ENCODE peak calls at places on chromosomes 7 and 10, in nine cellular contexts. S, X, I, H, F, O, B, K and M are unnamed samples. For H3K36me3, the result is how much of the 10 kb centered on the place peaks cover.

GRCh38 chr7:91685544-91685943 is 195.0 kb downstream of the MTERF1 start:
- DNase-seq in S (no peak), X (no peak), I (peak), H (no peak), F (no peak), O (no peak), B (no peak), K (no peak), M (no peak)

GRCh38 chr7:157461805-157462771 is 125.3 kb downstream of the DNAJB6 start:
- DNase-seq in S (no peak), X (no peak), I (no peak), H (no peak), F (no peak), O (no peak), B (no peak), K (no peak), M (no peak)

GRCh38 chr10:129766611-129767550 is 197.2 kb downstream of the EBF3 start:
- DNase-seq in S (no peak), X (peak), I (no peak), H (peak), F (no peak), O (no peak), B (no peak), K (no peak), M (no peak)

GRCh38 chr10:97335188-97335619 is 675 bp upstream of the FRAT2 start:
- DNase-seq in S (no peak), X (peak), I (no peak), H (no peak), F (no peak), O (no peak), B (no peak), K (no peak), M (no peak)

GRCh38 chr7:145919712-145920111 is 196.9 kb upstream of the CNTNAP2 start:
- DNase-seq in S (no peak), X (no peak), I (no peak), H (no peak), F (no peak), O (no peak), B (no peak), K (no peak), M (no peak)

GRCh38 chr10:62025901-62026879 is 124.7 kb downstream of the ARID5B start:
- DNase-seq in S (no peak), X (no peak), I (no peak), H (no peak), F (no peak), O (no peak), B (no peak), K (no peak), M (no peak)

GRCh38 chr10:45420453-45421192 is 46.6 kb downstream of the ALOX5 start:
- DNase-seq in S (peak), X (peak), I (no peak), H (peak), F (peak), O (peak), B (peak), K (peak), M (peak)

GRCh38 chr10:110903280-110904278 is 15.4 kb downstream of the BBIP1 start:
- DNase-seq in S (no peak), X (no peak), I (no peak), H (no peak), F (no peak), O (no peak), B (no peak), K (no peak), M (no peak)

GRCh38 chr7:67423058-67423457 is 426.4 kb downstream of the TYW1 start:
- DNase-seq in S (no peak), X (no peak), I (no peak), H (no peak), F (no peak), O (no peak), B (no peak), K (no peak), M (no peak)

GRCh38 chr7:29115130-29115529 is 31.2 kb downstream of the CPVL start:
- DNase-seq in S (no peak), X (no peak), I (no peak), H (no peak), F (no peak), O (no peak), B (no peak), K (no peak), M (no peak)

GRCh38 chr7:111954474-111955311 is 251.5 kb downstream of the DOCK4 start:
- DNase-seq in S (no peak), X (no peak), I (no peak), H (no peak), F (peak), O (no peak), B (peak), K (no peak), M (no peak)

GRCh38 chr7:155874411-155874810 is 62.1 kb upstream of the SHH start:
- DNase-seq in S (no peak), X (no peak), I (no peak), H (no peak), F (no peak), O (no peak), B (no peak), K (no peak), M (no peak)

GRCh38 chr7:129468087-129468486 is 33.9 kb downstream of the STRIP2 start:
- DNase-seq in S (no peak), X (no peak), I (peak), H (no peak), F (no peak), O (no peak), B (no peak), K (no peak), M (no peak)

GRCh38 chr7:155348806-155349205 is 51.1 kb downstream of the INSIG1 start:
- DNase-seq in S (no peak), X (peak), I (no peak), H (no peak), F (no peak), O (no peak), B (no peak), K (no peak), M (no peak)

GRCh38 chr10:50936335-50936734 is 50.9 kb upstream of the A1CF start:
- DNase-seq in S (no peak), X (no peak), I (no peak), H (no peak), F (no peak), O (no peak), B (no peak), K (no peak), M (no peak)

GRCh38 chr10:123741146-123741545 is 75.0 kb downstream of the GPR26 start:
- DNase-seq in S (no peak), X (no peak), I (no peak), H (no peak), F (no peak), O (no peak), B (no peak), K (no peak), M (no peak)

GRCh38 chr10:69268761-69269416 is 9.4 kb upstream of the HK1 start:
- DNase-seq in S (no peak), X (no peak), I (no peak), H (no peak), F (no peak), O (no peak), B (no peak), K (no peak), M (no peak)

GRCh38 chr10:63752318-63752717 is 231.1 kb downstream of the REEP3 start:
- DNase-seq in S (no peak), X (no peak), I (no peak), H (no peak), F (no peak), O (no peak), B (no peak), K (no peak), M (no peak)

GRCh38 chr7:47901542-47901941 is 46.7 kb downstream of the PKD1L1 start:
- DNase-seq in S (no peak), X (no peak), I (peak), H (no peak), F (no peak), O (no peak), B (no peak), K (no peak), M (no peak)

GRCh38 chr10:60627778-60628773 is 150.2 kb upstream of the CDK1 start:
- DNase-seq in S (no peak), X (no peak), I (no peak), H (no peak), F (no peak), O (no peak), B (no peak), K (no peak), M (no peak)

GRCh38 chr10:133189256-133189655 is 29.2 kb downstream of the KNDC1 start:
- DNase-seq in S (no peak), X (no peak), I (no peak), H (no peak), F (no peak), O (no peak), B (no peak), K (no peak), M (no peak)

DNA sequence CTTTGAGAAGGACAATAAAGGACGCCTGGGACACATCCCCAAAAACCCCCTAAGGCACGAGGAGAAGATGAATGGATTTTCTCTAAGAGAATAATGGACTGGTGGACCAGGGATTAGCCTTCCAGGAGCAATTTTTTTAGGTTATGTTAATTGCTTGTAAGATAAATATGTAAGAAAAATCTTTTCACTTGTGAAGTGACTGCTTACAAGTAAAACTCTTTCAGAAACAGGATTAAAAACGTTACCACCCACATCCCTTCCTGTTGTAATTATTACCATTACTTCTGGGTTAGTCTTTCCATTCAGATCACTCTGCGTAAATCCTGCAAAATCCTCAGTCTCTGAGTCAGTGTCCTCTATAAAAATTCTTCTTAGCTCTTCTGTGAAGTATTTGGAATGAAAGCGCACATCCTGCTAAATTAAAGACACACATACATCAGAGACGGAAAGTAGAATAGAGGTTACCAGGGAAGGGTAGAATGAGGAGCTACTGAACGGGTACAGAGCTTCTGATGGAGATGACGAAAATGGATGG is 34.3 kb downstream of the CDCA7L start:
- DNase-seq in S (no peak), X (no peak), I (no peak), H (no peak), F (no peak), O (no peak), B (no peak), K (no peak), M (no peak)
- H3K36me3 ChIP-seq in S (under half), X (under half), I (under half), H (under half), F (under half), O (under half), B (under half), K (under half), M (under half)

GRCh38 chr10:42593284-42593683 is 45.1 kb downstream of the ZNF33B start:
- DNase-seq in S (no peak), X (no peak), I (no peak), H (no peak), F (peak), O (no peak), B (no peak), K (no peak), M (no peak)
- H3K36me3 ChIP-seq in S (under half), X (under half), I (under half), H (half or more), F (under half), O (under half), B (under half), K (under half), M (under half)

DNA sequence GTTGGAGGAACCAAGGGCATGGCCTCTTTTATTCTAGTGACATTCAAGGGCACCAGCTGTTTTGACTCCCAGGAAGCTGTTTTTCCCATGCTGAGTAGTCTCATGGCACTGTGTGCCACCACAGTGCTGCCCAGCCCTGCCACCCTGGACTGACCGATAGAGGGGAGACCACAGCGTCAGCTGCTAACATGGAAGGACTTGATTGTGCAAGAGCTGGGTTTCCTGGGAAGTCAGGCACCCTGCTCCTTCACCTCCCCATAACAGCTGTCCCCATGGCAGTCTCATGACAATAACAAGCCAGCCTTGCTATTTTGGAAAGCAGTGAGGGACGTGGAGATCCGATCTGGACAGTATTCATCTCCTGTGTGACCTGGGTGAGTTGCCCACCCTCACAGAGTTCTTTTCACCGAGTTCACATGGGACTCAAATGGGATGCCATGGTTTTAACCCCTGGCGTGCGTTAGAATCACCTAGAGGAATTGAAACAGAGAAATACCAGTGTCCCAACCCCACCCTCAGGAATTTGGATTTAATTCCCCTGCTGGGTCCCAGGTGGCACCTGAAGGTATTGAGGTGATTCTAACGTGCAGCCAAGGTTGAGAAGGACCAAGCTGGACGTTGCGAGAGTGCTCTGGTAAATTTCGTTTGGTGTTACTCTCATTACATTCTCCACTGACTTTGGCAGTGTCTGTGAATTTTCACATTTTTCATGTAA is 174.8 kb downstream of the CELF2 start:
- DNase-seq in S (no peak), X (no peak), I (no peak), H (peak), F (no peak), O (no peak), B (peak), K (no peak), M (no peak)
- H3K36me3 ChIP-seq in S (under half), X (under half), I (under half), H (under half), F (under half), O (under half), B (under half), K (under half), M (under half)

GRCh38 chr10:99422697-99423096 is 7.7 kb downstream of the GOT1 start:
- DNase-seq in S (no peak), X (no peak), I (no peak), H (no peak), F (no peak), O (no peak), B (no peak), K (no peak), M (no peak)

GRCh38 chr10:99419688-99420087 is 10.7 kb downstream of the GOT1 start:
- DNase-seq in S (no peak), X (no peak), I (no peak), H (no peak), F (no peak), O (no peak), B (no peak), K (no peak), M (no peak)

GRCh38 chr10:99418910-99419624 is 11.4 kb downstream of the GOT1 start:
- DNase-seq in S (no peak), X (no peak), I (no peak), H (no peak), F (no peak), O (no peak), B (no peak), K (no peak), M (no peak)

GRCh38 chr10:99425204-99425603 is 5.2 kb downstream of the GOT1 start:
- DNase-seq in S (no peak), X (no peak), I (no peak), H (no peak), F (no peak), O (no peak), B (no peak), K (no peak), M (no peak)

DNA sequence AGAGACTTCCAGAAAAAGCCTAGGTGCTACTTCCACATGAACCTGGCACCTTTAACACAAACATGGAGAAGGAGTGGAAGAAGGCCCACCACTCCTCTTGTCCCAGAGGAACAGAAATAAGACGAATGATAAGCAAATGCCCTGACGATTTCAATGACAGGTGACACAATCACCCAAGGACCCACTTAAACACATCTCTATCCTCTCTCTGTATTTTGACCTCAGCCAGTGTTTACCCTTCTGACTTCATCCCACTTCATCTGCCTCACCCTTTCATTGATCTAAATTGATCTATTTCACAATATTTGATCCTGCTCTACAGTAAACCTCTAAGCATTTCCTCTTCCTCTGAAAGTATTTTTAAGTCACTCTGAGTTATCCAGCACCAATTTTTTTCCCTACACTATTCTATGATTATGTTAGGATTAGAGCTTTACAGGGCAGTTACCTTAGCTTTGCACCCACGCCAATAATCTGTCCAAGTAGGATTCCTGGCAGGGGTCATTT is 9.1 kb downstream of the GOT1 start:
- DNase-seq in S (no peak), X (no peak), I (no peak), H (no peak), F (no peak), O (no peak), B (no peak), K (no peak), M (no peak)
- H3K36me3 ChIP-seq in S (under half), X (under half), I (under half), H (under half), F (under half), O (under half), B (under half), K (under half), M (under half)

GRCh38 chr7:141349804-141350203 is 201.4 kb upstream of the AGK start:
- DNase-seq in S (no peak), X (no peak), I (no peak), H (no peak), F (no peak), O (no peak), B (no peak), K (no peak), M (no peak)
- H3K36me3 ChIP-seq in S (under half), X (under half), I (under half), H (under half), F (under half), O (under half), B (under half), K (under half), M (under half)

GRCh38 chr10:113882240-113882639 is 27.8 kb downstream of the NHLRC2 start:
- DNase-seq in S (no peak), X (no peak), I (no peak), H (no peak), F (no peak), O (no peak), B (no peak), K (no peak), M (no peak)
- H3K36me3 ChIP-seq in S (under half), X (under half), I (under half), H (under half), F (under half), O (under half), B (under half), K (under half), M (under half)

DNA sequence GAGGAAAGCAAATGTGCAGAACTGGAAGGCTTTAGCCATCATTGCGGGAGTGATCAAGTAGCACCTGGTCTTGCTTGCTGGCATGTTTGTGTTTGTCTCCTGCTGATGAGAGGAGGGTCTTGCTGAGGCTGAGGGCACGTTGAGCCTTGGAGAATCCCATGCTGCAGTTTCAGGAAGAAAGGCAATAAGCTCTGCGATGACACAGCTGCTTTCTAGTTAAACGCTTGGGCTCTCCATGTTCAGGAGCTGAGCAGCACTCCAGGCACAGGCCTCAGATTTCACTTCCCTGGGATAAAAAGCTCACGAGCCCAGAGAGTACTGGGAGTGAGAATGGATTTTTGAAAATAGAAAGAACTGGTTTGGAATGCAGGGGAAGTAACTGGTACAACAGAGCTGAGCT is 100.8 kb downstream of the LRRC18 start:
- DNase-seq in S (no peak), X (no peak), I (no peak), H (no peak), F (no peak), O (no peak), B (no peak), K (no peak), M (no peak)
- H3K36me3 ChIP-seq in S (under half), X (under half), I (under half), H (under half), F (under half), O (under half), B (under half), K (under half), M (under half)

GRCh38 chr7:99171731-99172130 is 27.8 kb upstream of the SMURF1 start:
- DNase-seq in S (no peak), X (no peak), I (peak), H (no peak), F (no peak), O (no peak), B (no peak), K (no peak), M (no peak)

GRCh38 chr7:99165816-99166215 is 21.9 kb upstream of the SMURF1 start:
- DNase-seq in S (no peak), X (no peak), I (no peak), H (peak), F (no peak), O (no peak), B (no peak), K (no peak), M (no peak)

GRCh38 chr7:99170730-99171074 is 26.8 kb upstream of the SMURF1 start:
- DNase-seq in S (no peak), X (peak), I (no peak), H (no peak), F (no peak), O (no peak), B (no peak), K (no peak), M (no peak)

GRCh38 chr7:99170065-99170729 is 26.3 kb upstream of the SMURF1 start:
- DNase-seq in S (no peak), X (no peak), I (no peak), H (no peak), F (no peak), O (no peak), B (no peak), K (no peak), M (no peak)

GRCh38 chr7:99167072-99167471 is 23.2 kb upstream of the SMURF1 start:
- DNase-seq in S (no peak), X (no peak), I (no peak), H (no peak), F (no peak), O (no peak), B (no peak), K (no peak), M (no peak)
- H3K36me3 ChIP-seq in S (under half), X (under half), I (under half), H (under half), F (under half), O (under half), B (under half), K (under half), M (under half)